ENCODE peak calls at places on chromosomes 16 and 17, in ten cellular contexts. One of them, this sample, is unnamed.

GRCh38 chr17:65985571-65985970 is 206.4 kb downstream of the CEP112 start:
- DNase-seq in neural crest cell: no peak
- DNase-seq in A549: no peak
- DNase-seq in heart right ventricle: no peak
- DNase-seq in smooth muscle cell of the brain vasculature: no peak
- DNase-seq in Peyer's patch: no peak
- DNase-seq in astrocyte of the spinal cord: peak; percentile 32
- DNase-seq in stimulated activated CD8-positive, alpha-beta memory T cell treated with anti-CD3 and anti-CD28 coated beads, Interleukin-4, amount 100 ng/mL, for 1 hour: no peak
- DNase-seq in GM20000: no peak
- DNase-seq in activated T-cell treated with anti-CD3 and anti-CD28 coated beads, Interleukin-2, amount 50 U/mL, for 72 hours: no peak
- DNase-seq in this sample: no peak

GRCh38 chr16:81462683-81463082 is 18.1 kb downstream of the CMIP start:
- DNase-seq in A549: no peak
- DNase-seq in smooth muscle cell of the brain vasculature: no peak
- DNase-seq in Peyer's patch: no peak
- DNase-seq in activated T-cell treated with anti-CD3 and anti-CD28 coated beads, Interleukin-2, amount 50 U/mL, for 72 hours: no peak
- DNase-seq in GM20000: no peak
- DNase-seq in neural crest cell: no peak
- DNase-seq in stimulated activated CD8-positive, alpha-beta memory T cell treated with anti-CD3 and anti-CD28 coated beads, Interleukin-4, amount 100 ng/mL, for 1 hour: no peak
- DNase-seq in astrocyte of the spinal cord: no peak
- DNase-seq in heart right ventricle: no peak
- DNase-seq in this sample: no peak

GRCh38 chr17:2140683-2141082 is 85.8 kb downstream of the HIC1 start:
- DNase-seq in smooth muscle cell of the brain vasculature: no peak
- DNase-seq in stimulated activated CD8-positive, alpha-beta memory T cell treated with anti-CD3 and anti-CD28 coated beads, Interleukin-4, amount 100 ng/mL, for 1 hour: no peak
- DNase-seq in neural crest cell: no peak
- DNase-seq in GM20000: no peak
- DNase-seq in astrocyte of the spinal cord: no peak
- DNase-seq in Peyer's patch: no peak
- DNase-seq in activated T-cell treated with anti-CD3 and anti-CD28 coated beads, Interleukin-2, amount 50 U/mL, for 72 hours: no peak
- DNase-seq in heart right ventricle: no peak
- DNase-seq in A549: no peak
- DNase-seq in this sample: no peak

GRCh38 chr16:55809851-55810250 is 23.0 kb downstream of the CES1 start:
- DNase-seq in astrocyte of the spinal cord: no peak
- DNase-seq in GM20000: no peak
- DNase-seq in activated T-cell treated with anti-CD3 and anti-CD28 coated beads, Interleukin-2, amount 50 U/mL, for 72 hours: no peak
- DNase-seq in Peyer's patch: no peak
- DNase-seq in smooth muscle cell of the brain vasculature: no peak
- DNase-seq in neural crest cell: no peak
- DNase-seq in A549: no peak
- DNase-seq in stimulated activated CD8-positive, alpha-beta memory T cell treated with anti-CD3 and anti-CD28 coated beads, Interleukin-4, amount 100 ng/mL, for 1 hour: no peak
- DNase-seq in heart right ventricle: no peak
- DNase-seq in this sample: no peak

GRCh38 chr17:7233701-7234099 is 617 bp downstream of the DVL2 start:
- DNase-seq in activated T-cell treated with anti-CD3 and anti-CD28 coated beads, Interleukin-2, amount 50 U/mL, for 72 hours: no peak
- DNase-seq in stimulated activated CD8-positive, alpha-beta memory T cell treated with anti-CD3 and anti-CD28 coated beads, Interleukin-4, amount 100 ng/mL, for 1 hour: no peak
- DNase-seq in smooth muscle cell of the brain vasculature: no peak
- DNase-seq in heart right ventricle: no peak
- DNase-seq in A549: no peak
- DNase-seq in GM20000: no peak
- DNase-seq in neural crest cell: no peak
- DNase-seq in Peyer's patch: no peak
- DNase-seq in astrocyte of the spinal cord: no peak
- DNase-seq in this sample: no peak

GRCh38 chr17:35104844-35105450 is 14.7 kb downstream of the RAD51D start:
- DNase-seq in smooth muscle cell of the brain vasculature: no peak
- DNase-seq in stimulated activated CD8-positive, alpha-beta memory T cell treated with anti-CD3 and anti-CD28 coated beads, Interleukin-4, amount 100 ng/mL, for 1 hour: no peak
- DNase-seq in activated T-cell treated with anti-CD3 and anti-CD28 coated beads, Interleukin-2, amount 50 U/mL, for 72 hours: no peak
- DNase-seq in neural crest cell: no peak
- DNase-seq in A549: no peak
- DNase-seq in GM20000: no peak
- DNase-seq in astrocyte of the spinal cord: no peak
- DNase-seq in heart right ventricle: no peak
- DNase-seq in Peyer's patch: no peak
- DNase-seq in this sample: no peak

GRCh38 chr16:10322723-10323527 is 62.9 kb upstream of the ATF7IP2 start:
- DNase-seq in stimulated activated CD8-positive, alpha-beta memory T cell treated with anti-CD3 and anti-CD28 coated beads, Interleukin-4, amount 100 ng/mL, for 1 hour: no peak
- DNase-seq in heart right ventricle: no peak
- DNase-seq in activated T-cell treated with anti-CD3 and anti-CD28 coated beads, Interleukin-2, amount 50 U/mL, for 72 hours: no peak
- DNase-seq in smooth muscle cell of the brain vasculature: no peak
- DNase-seq in A549: no peak
- DNase-seq in astrocyte of the spinal cord: no peak
- DNase-seq in neural crest cell: no peak
- DNase-seq in GM20000: no peak
- DNase-seq in Peyer's patch: no peak
- DNase-seq in this sample: no peak

GRCh38 chr16:85453179-85453678 is 159.9 kb upstream of the GSE1 start:
- DNase-seq in astrocyte of the spinal cord: no peak
- DNase-seq in heart right ventricle: no peak
- DNase-seq in A549: no peak
- DNase-seq in neural crest cell: no peak
- DNase-seq in Peyer's patch: no peak
- DNase-seq in stimulated activated CD8-positive, alpha-beta memory T cell treated with anti-CD3 and anti-CD28 coated beads, Interleukin-4, amount 100 ng/mL, for 1 hour: no peak
- DNase-seq in GM20000: no peak
- DNase-seq in smooth muscle cell of the brain vasculature: no peak
- DNase-seq in activated T-cell treated with anti-CD3 and anti-CD28 coated beads, Interleukin-2, amount 50 U/mL, for 72 hours: no peak
- DNase-seq in this sample: no peak

GRCh38 chr16:89292443-89293078 is 75.1 kb downstream of the ZNF778 start:
- DNase-seq in astrocyte of the spinal cord: no peak
- DNase-seq in stimulated activated CD8-positive, alpha-beta memory T cell treated with anti-CD3 and anti-CD28 coated beads, Interleukin-4, amount 100 ng/mL, for 1 hour: no peak
- DNase-seq in Peyer's patch: no peak
- DNase-seq in GM20000: no peak
- DNase-seq in neural crest cell: no peak
- DNase-seq in A549: no peak
- DNase-seq in smooth muscle cell of the brain vasculature: no peak
- DNase-seq in activated T-cell treated with anti-CD3 and anti-CD28 coated beads, Interleukin-2, amount 50 U/mL, for 72 hours: no peak
- DNase-seq in heart right ventricle: no peak
- DNase-seq in this sample: no peak

GRCh38 chr16:1923299-1924034 is 5.3 kb upstream of the HS3ST6 start:
- DNase-seq in heart right ventricle: no peak
- DNase-seq in neural crest cell: peak; percentile 47
- DNase-seq in smooth muscle cell of the brain vasculature: no peak
- DNase-seq in activated T-cell treated with anti-CD3 and anti-CD28 coated beads, Interleukin-2, amount 50 U/mL, for 72 hours: no peak
- DNase-seq in A549: peak; percentile 72
- DNase-seq in GM20000: no peak
- DNase-seq in stimulated activated CD8-positive, alpha-beta memory T cell treated with anti-CD3 and anti-CD28 coated beads, Interleukin-4, amount 100 ng/mL, for 1 hour: no peak
- DNase-seq in Peyer's patch: peak; percentile 68
- DNase-seq in astrocyte of the spinal cord: no peak
- DNase-seq in this sample: peak; percentile 60

GRCh38 chr17:68834328-68834836 is 120.8 kb downstream of the ABCA8 start:
- DNase-seq in stimulated activated CD8-positive, alpha-beta memory T cell treated with anti-CD3 and anti-CD28 coated beads, Interleukin-4, amount 100 ng/mL, for 1 hour: no peak
- DNase-seq in neural crest cell: no peak
- DNase-seq in heart right ventricle: no peak
- DNase-seq in A549: no peak
- DNase-seq in GM20000: no peak
- DNase-seq in Peyer's patch: no peak
- DNase-seq in activated T-cell treated with anti-CD3 and anti-CD28 coated beads, Interleukin-2, amount 50 U/mL, for 72 hours: no peak
- DNase-seq in smooth muscle cell of the brain vasculature: no peak
- DNase-seq in astrocyte of the spinal cord: no peak
- DNase-seq in this sample: no peak